ENCODE peak calls at places on chromosomes 1 and 21, in five cellular contexts. D, I, C, G and L are unnamed samples. For H3K4me1, the result is how much of the 10 kb centered on the place peaks cover.

GRCh38 chr1:117171900-117172501 is 38.7 kb downstream of the VTCN1 start:
- DNase-seq in C (no peak), G (peak), D (peak), I (peak), L (no peak)

GRCh38 chr21:34018185-34018584 is 55.2 kb upstream of the MRPS6 start:
- DNase-seq in G (no peak), D (no peak), I (no peak), C (no peak), L (no peak)

GRCh38 chr1:245856944-245857531 is 650.0 kb downstream of the SMYD3 start:
- DNase-seq in G (no peak), D (no peak), C (no peak), I (no peak), L (no peak)

GRCh38 chr21:34351786-34352241 is 12.0 kb upstream of the KCNE2 start:
- DNase-seq in G (no peak), C (peak), I (no peak), D (no peak), L (no peak)

GRCh38 chr1:87115317-87115885 is 201.0 kb downstream of the HS2ST1 start:
- DNase-seq in I (no peak), D (no peak), G (no peak), C (no peak), L (no peak)

GRCh38 chr1:96313216-96313615 is 408.4 kb upstream of the PTBP2 start:
- DNase-seq in D (no peak), G (no peak), C (no peak), I (no peak), L (no peak)

GRCh38 chr1:210597555-210598134 is 268.9 kb downstream of the HHAT start:
- DNase-seq in D (no peak), G (no peak), I (no peak), C (no peak), L (no peak)

GRCh38 chr1:202765726-202766125 is 42.5 kb downstream of the KDM5B start:
- DNase-seq in C (no peak), G (no peak), D (no peak), I (no peak), L (no peak)

GRCh38 chr1:58584082-58584895 is 7.2 kb upstream of the TACSTD2 start:
- DNase-seq in C (peak), I (peak), D (no peak), G (peak), L (peak)

DNA sequence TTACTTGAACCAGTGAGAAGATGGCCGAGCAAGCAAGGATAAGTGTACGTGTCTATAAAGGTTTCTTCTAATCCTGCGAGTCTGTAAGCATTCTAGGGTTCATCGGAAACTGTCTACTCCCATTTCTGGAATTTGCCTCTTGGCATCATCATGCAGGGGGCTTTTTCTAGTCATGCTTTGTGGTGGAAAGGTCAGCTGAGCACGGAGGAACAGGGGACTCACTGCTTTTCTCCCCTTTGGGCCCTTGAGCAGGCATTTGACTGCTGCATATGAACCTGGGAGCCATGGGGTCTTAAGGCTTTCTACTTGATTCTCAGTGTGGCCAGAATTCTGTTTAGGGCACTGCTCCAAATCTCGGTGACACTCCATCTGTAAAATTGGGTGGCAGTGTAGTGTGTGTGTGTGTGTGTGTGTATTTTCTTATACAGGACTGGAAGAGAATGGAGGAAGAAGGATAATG is 162.1 kb downstream of the PBX1 start:
- DNase-seq in I (no peak), G (no peak), C (no peak), D (no peak), L (no peak)
- H3K4me1 ChIP-seq in I (under half), G (under half), C (under half), D (under half), L (under half)

DNA sequence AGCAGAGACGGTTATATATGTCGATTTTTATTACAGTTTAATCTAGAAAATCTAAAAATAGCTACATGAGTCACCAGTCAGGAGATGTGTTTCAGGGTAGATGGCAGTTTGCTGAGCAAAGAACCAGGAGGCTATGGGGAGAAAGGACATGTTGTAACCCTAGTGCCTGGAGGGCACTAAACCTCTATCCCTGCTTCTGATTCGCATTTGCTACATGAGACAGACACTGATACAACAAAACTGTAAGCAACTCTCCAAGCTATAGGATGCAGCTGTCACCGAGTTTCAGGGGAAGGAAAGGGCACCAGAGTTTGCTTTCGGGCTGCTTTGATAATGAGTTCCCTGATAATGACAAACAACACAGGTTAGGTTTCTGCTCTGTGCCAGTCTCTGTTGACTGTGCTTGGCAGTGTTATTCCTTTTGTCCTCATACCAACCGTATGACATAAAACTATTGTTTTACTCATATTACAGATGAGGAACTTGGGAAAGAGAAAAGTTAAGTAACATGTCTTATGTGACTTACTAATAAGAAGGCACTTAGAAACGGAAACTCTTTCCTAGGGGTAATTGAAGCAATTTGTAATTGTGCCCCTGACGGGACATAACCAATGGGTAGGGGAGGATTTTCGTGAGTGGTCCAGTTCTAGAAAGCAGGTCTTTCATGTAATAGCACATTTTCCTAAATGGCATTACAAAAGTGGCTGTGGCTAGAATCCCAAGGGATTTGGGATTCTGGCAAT is 43.1 kb downstream of the C1orf198 start:
- DNase-seq in D (no peak), I (no peak), C (no peak), G (no peak), L (no peak)
- H3K4me1 ChIP-seq in D (under half), I (under half), C (under half), G (under half), L (under half)

GRCh38 chr1:54302951-54303843 is 103.0 kb downstream of the SSBP3 start:
- DNase-seq in D (no peak), G (no peak), I (no peak), C (no peak), L (no peak)
- H3K4me1 ChIP-seq in D (under half), G (under half), I (under half), C (half or more), L (under half)

GRCh38 chr1:12064073-12064969 is 1.2 kb downstream of the TNFRSF8 start:
- DNase-seq in D (no peak), G (no peak), I (no peak), C (no peak), L (no peak)
- H3K4me1 ChIP-seq in D (under half), G (under half), I (under half), C (under half), L (under half)

DNA sequence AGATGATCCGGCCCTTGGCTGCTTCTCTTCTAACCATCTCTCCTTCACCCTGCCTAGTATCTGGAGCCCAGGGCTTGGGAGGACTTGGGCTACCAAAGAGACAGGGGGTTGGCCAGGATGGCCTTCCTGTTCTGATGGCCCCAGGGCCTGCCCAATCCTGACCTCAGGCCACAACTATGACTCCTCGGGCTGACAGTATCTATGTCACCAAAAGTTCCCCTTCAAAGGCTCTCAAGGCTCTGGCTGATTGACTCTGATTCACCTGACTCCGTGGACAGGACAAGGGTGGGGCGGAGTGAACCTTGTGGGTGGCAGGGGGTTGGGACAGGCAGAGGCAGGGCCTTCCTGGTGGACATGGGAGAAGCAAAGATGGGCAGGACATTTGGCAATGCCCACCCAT is 12.7 kb downstream of the MEF2D start:
- DNase-seq in C (no peak), G (peak), D (no peak), I (no peak), L (no peak)
- H3K4me1 ChIP-seq in C (under half), G (under half), D (under half), I (under half), L (half or more)

GRCh38 chr1:206700445-206701036 is 15.8 kb downstream of the MAPKAPK2 start:
- DNase-seq in I (no peak), D (no peak), C (no peak), G (no peak), L (no peak)
- H3K4me1 ChIP-seq in I (under half), D (under half), C (under half), G (half or more), L (under half)

GRCh38 chr1:2205191-2205952 is 10.8 kb upstream of the FAAP20 start:
- DNase-seq in G (peak), I (peak), D (peak), C (peak), L (peak)
- H3K4me1 ChIP-seq in G (under half), I (under half), D (under half), C (under half), L (under half)